ENCODE peak calls at places on chromosomes 4 and X, in four cellular contexts. X is LoVo, I is ovary, D is C1 segment of cervical spinal cord. N is an unnamed sample.
A peak's percentile ranks its signal among the peaks of the same experiment; 100 is the strongest.

GRCh38 chrX:13123247-13123856 is 78.9 kb upstream of the FAM9C start:
- DNase-seq in X (no peak), I (no peak), D (no peak), N (no peak)

GRCh38 chr4:663438-664428 is 10.3 kb downstream of the ATP5ME start:
- DNase-seq in X (no peak), I (peak; percentile 51), D (no peak), N (no peak)

GRCh38 chrX:14357314-14357713 is 172.0 kb upstream of the GLRA2 start:
- DNase-seq in X (no peak), D (no peak), I (no peak), N (no peak)

GRCh38 chr4:36273276-36273675 is 8.1 kb upstream of the DTHD1 start:
- DNase-seq in X (no peak), I (no peak), D (no peak), N (no peak)

GRCh38 chr4:99100876-99101275 is 12.3 kb upstream of the ADH5 start:
- DNase-seq in D (no peak), I (no peak), X (no peak), N (no peak)

GRCh38 chr4:65669981-65670330 is 333 bp downstream of the EPHA5 start:
- DNase-seq in X (no peak), I (no peak), D (no peak), N (no peak)

GRCh38 chr4:56643596-56643995 is 37.5 kb downstream of the HOPX start:
- DNase-seq in D (no peak), X (no peak), I (no peak), N (no peak)

GRCh38 chr4:141290771-141291170 is 70.1 kb downstream of the ZNF330 start:
- DNase-seq in D (no peak), I (no peak), X (no peak), N (no peak)

GRCh38 chr4:54660591-54660990 is 2.8 kb downstream of the KIT start:
- DNase-seq in X (no peak), D (no peak), I (no peak), N (no peak)

GRCh38 chrX:9765737-9766098 is at the start of gene GPR143:
- DNase-seq in D (no peak), X (no peak), I (no peak), N (no peak)

GRCh38 chr4:167238226-167238625 is 3.9 kb upstream of the SPOCK3 start:
- DNase-seq in X (no peak), D (no peak), I (no peak), N (no peak)

GRCh38 chr4:143382539-143382938 is 45.9 kb downstream of the GAB1 start:
- DNase-seq in I (no peak), D (no peak), X (no peak), N (no peak)

GRCh38 chrX:19751068-19751467 is 136.3 kb downstream of the SH3KBP1 start:
- DNase-seq in I (no peak), X (no peak), D (no peak), N (no peak)

GRCh38 chrX:51456814-51457213 is 39.6 kb downstream of the NUDT11 start:
- DNase-seq in D (no peak), I (no peak), X (no peak), N (peak; percentile 1)

GRCh38 chr4:105930696-105931095 is 35.4 kb downstream of the NPNT start:
- DNase-seq in X (no peak), D (no peak), I (no peak), N (no peak)

GRCh38 chrX:114798902-114799301 is 215.0 kb downstream of the HTR2C start:
- DNase-seq in X (peak; percentile 19), I (no peak), D (no peak), N (peak; percentile 51)

GRCh38 chrX:98071331-98071730 is 1187.6 kb downstream of the RPA4 start:
- DNase-seq in X (no peak), I (no peak), D (no peak), N (no peak)

GRCh38 chr4:131091896-131092295 is 1995.9 kb downstream of the C4orf33 start:
- DNase-seq in D (no peak), X (peak; percentile 38), I (no peak), N (peak; percentile 40)

GRCh38 chrX:78011846-78012245 is 42.4 kb upstream of the PGAM4 start:
- DNase-seq in D (no peak), I (no peak), X (no peak), N (no peak)

GRCh38 chrX:107102980-107103379 is 15.6 kb downstream of the RBM41 start:
- DNase-seq in D (no peak), I (no peak), X (no peak), N (no peak)

GRCh38 chrX:100319716-100320115 is 90.4 kb downstream of the PCDH19 start:
- DNase-seq in I (no peak), X (no peak), D (no peak), N (no peak)

GRCh38 chrX:9440116-9440844 is 24.6 kb upstream of the TBL1X start:
- DNase-seq in X (no peak), D (no peak), I (no peak), N (no peak)

GRCh38 chr4:40055379-40055872 is 1.2 kb upstream of the N4BP2 start:
- DNase-seq in I (no peak), D (peak; percentile 31), X (no peak), N (no peak)

GRCh38 chr4:105765690-105766407 is 57.3 kb downstream of the GSTCD start:
- DNase-seq in X (peak; percentile 25), D (no peak), I (no peak), N (peak; percentile 2)

GRCh38 chr4:25563071-25563564 is 92.5 kb upstream of the SLC34A2 start:
- DNase-seq in D (no peak), X (no peak), I (no peak), N (no peak)

GRCh38 chr4:126458993-126459392 is 1144.2 kb downstream of the FAT4 start:
- DNase-seq in X (no peak), I (no peak), D (no peak), N (no peak)

GRCh38 chrX:110167952-110168451 is 149.9 kb downstream of the AMMECR1 start:
- DNase-seq in X (no peak), D (no peak), I (no peak), N (peak; percentile 16)

GRCh38 chrX:30806187-30806728 is 82.8 kb downstream of the TAB3 start:
- DNase-seq in X (no peak), I (no peak), D (no peak), N (no peak)

GRCh38 chr4:156378053-156378665 is 424.5 kb upstream of the CTSO start:
- DNase-seq in D (no peak), I (no peak), X (peak; percentile 32), N (peak; percentile 6)

GRCh38 chrX:155065035-155065734 is 5.8 kb downstream of the CMC4 start:
- DNase-seq in X (no peak), D (no peak), I (no peak), N (no peak)

GRCh38 chr4:12791536-12791935 is 692.6 kb downstream of the RAB28 start:
- DNase-seq in I (no peak), D (no peak), X (no peak), N (no peak)

GRCh38 chr4:74203467-74203866 is 45.5 kb downstream of the MTHFD2L start:
- DNase-seq in X (no peak), D (no peak), I (no peak), N (no peak)

GRCh38 chr4:128241425-128241913 is 46.1 kb downstream of the PGRMC2 start:
- DNase-seq in I (no peak), X (peak; percentile 49), D (no peak), N (peak; percentile 13)

GRCh38 chr4:120557372-120557771 is 365.2 kb downstream of the PRDM5 start:
- DNase-seq in I (no peak), D (no peak), X (no peak), N (no peak)

N was measured in NCI-H460.